ENCODE peak calls at places on chromosomes 7 and 10, in ten cellular contexts. T is neural crest cell; E is colonic mucosa; Y is breast epithelium; U is B cell; D is fibroblast of mammary gland; R is CD4-positive, alpha-beta T cell; F is Calu3; P is activated B cell treated with CpG ODN at 0.5 μM for 24 hours; S is heart right ventricle. B is an unnamed sample.

GRCh38 chr7:88200793-88201192 is 19.0 kb downstream of the SRI start:
- DNase-seq in T (no peak), E (no peak), Y (no peak), U (no peak), D (no peak), R (no peak), F (no peak), P (no peak), S (no peak), B (no peak)

GRCh38 chr10:122474145-122474739 is 12.9 kb downstream of the HTRA1 start:
- DNase-seq in T (no peak), E (no peak), Y (no peak), U (no peak), D (no peak), R (no peak), F (no peak), P (no peak), S (peak; percentile 50), B (no peak)

GRCh38 chr7:6705959-6706665 is 635 bp downstream of the ZNF12 start:
- DNase-seq in T (peak; percentile 23), E (peak; percentile 28), Y (no peak), U (no peak), D (peak; percentile 36), R (peak; percentile 35), F (peak; percentile 60), P (no peak), S (peak; percentile 18), B (no peak)

GRCh38 chr10:44935201-44935960 is 24.2 kb upstream of the RASSF4 start:
- DNase-seq in T (no peak), E (no peak), Y (no peak), U (no peak), D (peak; percentile 72), R (no peak), F (peak; percentile 50), P (no peak), S (peak; percentile 70), B (no peak)

GRCh38 chr10:24723386-24723787 is 300 bp downstream of the ARHGAP21 start:
- DNase-seq in T (no peak), E (peak; percentile 33), Y (no peak), U (no peak), D (no peak), R (peak; percentile 39), F (peak; percentile 57), P (peak; percentile 56), S (no peak), B (no peak)

GRCh38 chr7:155591055-155591750 is 44.8 kb upstream of the CNPY1 start:
- DNase-seq in T (no peak), E (peak; percentile 63), Y (no peak), U (no peak), D (no peak), R (no peak), F (peak; percentile 29), P (no peak), S (no peak), B (peak; percentile 43)

GRCh38 chr10:78879621-78880020 is 189.1 kb upstream of the ZMIZ1 start:
- DNase-seq in T (no peak), E (no peak), Y (no peak), U (no peak), D (no peak), R (no peak), F (no peak), P (no peak), S (no peak), B (no peak)

GRCh38 chr10:64115471-64115870 is 594.3 kb downstream of the REEP3 start:
- DNase-seq in T (no peak), E (no peak), Y (no peak), U (no peak), D (no peak), R (no peak), F (no peak), P (no peak), S (no peak), B (no peak)

GRCh38 chr10:34475222-34475621 is 339.9 kb downstream of the PARD3 start:
- DNase-seq in T (no peak), E (no peak), Y (no peak), U (no peak), D (no peak), R (no peak), F (no peak), P (no peak), S (no peak), B (no peak)

GRCh38 chr10:29131952-29132820 is 156.7 kb upstream of the LYZL1 start:
- DNase-seq in T (no peak), E (no peak), Y (no peak), U (no peak), D (peak; percentile 5), R (no peak), F (no peak), P (no peak), S (no peak), B (no peak)

DNA sequence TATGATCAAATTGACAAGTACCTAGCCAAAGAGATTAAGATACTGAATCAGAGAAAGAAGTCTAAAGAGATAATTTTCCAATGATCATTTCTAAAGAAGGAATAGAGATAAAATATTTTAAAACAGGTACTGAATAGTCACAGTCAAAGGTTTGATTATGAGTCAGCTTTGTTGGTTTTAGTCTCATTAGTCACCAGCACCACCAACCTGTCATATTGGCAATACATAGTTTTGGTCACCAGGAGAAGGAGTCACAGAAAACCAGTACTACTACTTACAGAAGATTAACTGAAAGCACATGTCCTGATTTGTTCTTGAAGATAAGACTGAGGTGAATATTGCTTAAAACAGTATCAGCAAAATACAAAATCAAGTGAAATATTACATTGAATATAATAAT is 34.6 kb downstream of the ZEB1 start:
- DNase-seq in T (no peak), E (no peak), Y (no peak), U (no peak), D (peak; percentile 85), R (no peak), F (peak; percentile 49), P (no peak), S (no peak), B (no peak)
- TF ChIP-seq CTCF in T (peak; percentile 28), E (no peak), Y (no peak), U (peak; percentile 36), D (peak; percentile 21), R (peak; percentile 41), F (no peak), P (no peak), S (no peak), B (no peak)

GRCh38 chr10:8053446-8054242 is 844 bp upstream of the GATA3 start:
- DNase-seq in T (peak; percentile 85), E (peak; percentile 86), Y (peak; percentile 93), U (peak; percentile 50), D (peak; percentile 60), R (peak; percentile 97), F (peak; percentile 95), P (peak; percentile 52), S (peak; percentile 83), B (no peak)
- TF ChIP-seq CTCF in T (peak; percentile 85), E (peak; percentile 78), Y (peak; percentile 63), U (no peak), D (peak; percentile 45), R (peak; percentile 96), F (peak; percentile 76), P (no peak), S (peak; percentile 75), B (peak; percentile 19)

GRCh38 chr10:89224697-89225443 is 17.8 kb upstream of the CH25H start:
- DNase-seq in T (no peak), E (no peak), Y (no peak), U (no peak), D (no peak), R (no peak), F (no peak), P (no peak), S (peak; percentile 60), B (no peak)
- TF ChIP-seq CTCF in T (peak; percentile 41), E (no peak), Y (peak; percentile 7), U (peak; percentile 15), D (peak; percentile 8), R (peak; percentile 23), F (no peak), P (no peak), S (no peak), B (peak; percentile 40)

GRCh38 chr7:784971-785370 is 47.3 kb upstream of the SUN1 start:
- DNase-seq in T (no peak), E (no peak), Y (no peak), U (no peak), D (no peak), R (no peak), F (no peak), P (no peak), S (no peak), B (no peak)

GRCh38 chr7:783556-784490 is 48.5 kb upstream of the SUN1 start:
- DNase-seq in T (no peak), E (no peak), Y (no peak), U (no peak), D (no peak), R (no peak), F (no peak), P (no peak), S (no peak), B (no peak)

GRCh38 chr7:785416-785815 is 46.9 kb upstream of the SUN1 start:
- DNase-seq in T (no peak), E (no peak), Y (no peak), U (no peak), D (no peak), R (no peak), F (no peak), P (no peak), S (no peak), B (no peak)

GRCh38 chr7:786472-787255 is 45.6 kb upstream of the SUN1 start:
- DNase-seq in T (peak; percentile 66), E (peak; percentile 77), Y (peak; percentile 85), U (peak; percentile 72), D (peak; percentile 60), R (peak; percentile 82), F (peak; percentile 89), P (peak; percentile 63), S (peak; percentile 77), B (no peak)

DNA sequence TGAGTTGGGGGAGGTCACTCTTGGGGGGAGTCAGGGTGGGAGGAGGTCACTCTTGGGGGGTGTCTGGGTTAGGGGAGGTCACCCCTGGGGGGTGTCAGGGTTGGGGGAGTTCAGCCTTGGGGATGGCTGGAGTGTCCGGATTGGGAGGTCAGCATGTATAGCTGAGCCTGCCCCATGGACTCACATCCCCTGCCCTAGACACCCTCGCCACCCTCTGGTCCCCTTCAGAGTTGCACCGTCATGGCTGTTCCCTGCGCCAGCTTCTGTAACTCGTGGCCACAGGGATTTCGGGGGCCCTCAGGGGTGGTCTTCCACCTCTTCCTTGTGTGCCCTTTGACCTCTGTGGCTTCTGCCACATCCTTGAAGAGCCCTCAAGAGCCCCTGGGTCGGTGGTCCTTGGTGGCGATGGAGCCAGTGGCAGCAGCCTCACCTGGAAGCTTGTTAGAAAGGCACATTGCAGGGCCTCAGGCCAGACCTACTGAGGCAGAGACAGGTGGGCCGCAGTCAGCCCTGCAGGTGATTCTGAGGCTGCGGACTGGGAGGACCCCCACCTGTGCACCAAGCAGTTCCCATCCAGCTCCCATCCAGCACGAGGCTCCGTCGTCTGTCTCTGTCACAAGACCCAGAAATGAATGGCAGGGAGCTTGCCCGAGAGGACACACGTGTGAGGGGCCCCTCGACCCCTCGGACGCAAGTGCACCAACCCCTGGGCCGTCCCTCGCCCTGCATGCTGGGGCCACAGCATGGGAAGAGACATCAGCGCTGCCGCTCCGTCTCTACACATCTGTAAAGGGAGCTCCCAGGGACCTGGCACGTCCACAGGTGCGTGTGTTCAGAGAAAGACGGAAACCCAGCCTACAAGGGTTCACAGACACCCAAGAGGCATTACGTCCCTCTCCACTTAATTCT is 44.7 kb upstream of the SUN1 start:
- DNase-seq in T (no peak), E (no peak), Y (no peak), U (no peak), D (no peak), R (no peak), F (no peak), P (no peak), S (no peak), B (no peak)
- TF ChIP-seq CTCF in T (peak; percentile 16), E (no peak), Y (no peak), U (no peak), D (no peak), R (no peak), F (peak; percentile 19), P (no peak), S (no peak), B (no peak)